ENCODE peak calls at places on chromosomes 16 and 17, in five cellular contexts. P, H, Y, F and R are unnamed samples.

GRCh38 chr16:3652373-3653037 is 2.0 kb upstream of the DNASE1 start:
- DNase-seq in P (no peak), Y (no peak), H (peak; percentile 22), F (no peak), R (no peak)

GRCh38 chr17:81340606-81341346 is 45.7 kb upstream of the SLC38A10 start:
- DNase-seq in F (no peak), Y (no peak), H (peak; percentile 74), P (peak; percentile 54), R (no peak)

GRCh38 chr16:23058576-23058975 is 90.7 kb downstream of the USP31 start:
- DNase-seq in P (no peak), F (no peak), Y (no peak), H (no peak), R (no peak)

GRCh38 chr16:89798832-89799370 is 17.5 kb downstream of the FANCA start:
- DNase-seq in H (peak; percentile 83), F (no peak), Y (no peak), P (no peak), R (no peak)

GRCh38 chr17:9982159-9982558 is 77.1 kb upstream of the RCVRN start:
- DNase-seq in F (peak; percentile 4), P (peak; percentile 61), Y (peak; percentile 27), H (no peak), R (peak; percentile 42)

GRCh38 chr16:72014675-72015074 is 6.1 kb downstream of the DHODH start:
- DNase-seq in Y (no peak), P (no peak), H (no peak), F (no peak), R (no peak)

GRCh38 chr17:46741122-46741725 is 77.3 kb downstream of the WNT3 start:
- DNase-seq in Y (no peak), P (no peak), F (no peak), H (no peak), R (no peak)

GRCh38 chr17:79776378-79777165 is 1.4 kb upstream of the CBX2 start:
- DNase-seq in F (no peak), Y (no peak), P (no peak), H (no peak), R (no peak)

GRCh38 chr16:68406458-68407041 is 41.8 kb downstream of the SMPD3 start:
- DNase-seq in H (peak; percentile 76), Y (no peak), P (no peak), F (no peak), R (no peak)

GRCh38 chr17:78325076-78325712 is 34.7 kb downstream of the SOCS3 start:
- DNase-seq in H (no peak), P (no peak), Y (no peak), F (no peak), R (no peak)

GRCh38 chr17:2967515-2967914 is 95.9 kb downstream of the OR1D5 start:
- DNase-seq in F (no peak), H (no peak), P (no peak), Y (no peak), R (no peak)

GRCh38 chr16:86466695-86467406 is 43.5 kb upstream of the FOXF1 start:
- DNase-seq in F (no peak), H (no peak), P (no peak), Y (no peak), R (no peak)

DNA sequence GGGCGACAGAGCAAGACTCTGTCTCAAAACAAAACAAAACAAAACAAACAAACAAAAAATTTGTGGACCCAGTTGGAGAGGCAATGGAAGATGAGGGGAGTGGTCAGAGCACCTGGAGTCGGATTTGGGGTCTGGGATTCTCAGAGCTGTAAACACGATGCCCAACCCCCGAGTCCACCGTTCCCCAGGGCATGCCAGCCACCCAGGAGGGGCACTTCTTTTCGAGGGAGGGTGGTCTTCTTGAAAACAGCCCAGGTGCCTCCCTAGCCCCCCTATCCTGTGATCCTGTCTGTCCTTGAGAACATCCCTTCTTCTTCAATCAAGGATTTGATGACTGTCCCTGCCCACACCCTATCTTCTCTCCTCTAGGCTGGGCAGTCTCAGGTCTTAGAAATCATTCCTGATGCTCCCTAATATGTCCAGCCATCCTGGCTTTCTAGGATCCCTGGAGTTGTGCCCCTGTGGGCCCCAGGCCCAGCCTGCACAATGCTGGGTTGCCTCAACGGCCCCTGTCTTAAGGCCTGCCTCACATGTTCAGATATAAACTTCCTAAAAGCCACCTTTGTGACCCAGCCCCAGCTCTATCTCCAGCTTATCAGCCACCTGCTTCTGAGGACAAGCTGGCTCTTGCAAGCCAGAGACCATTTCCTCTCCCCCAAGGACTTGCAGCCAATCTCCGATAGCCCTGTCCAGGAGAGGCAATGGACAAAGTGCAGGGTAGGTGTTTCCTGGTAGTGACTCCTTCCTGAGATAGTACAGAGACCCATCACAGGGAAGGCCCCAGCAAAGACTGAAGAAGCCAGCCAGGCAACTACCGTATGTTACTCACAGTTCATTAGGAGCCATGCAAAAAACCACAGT is 2.9 kb upstream of the SLC13A2 start:
- DNase-seq in Y (no peak), H (no peak), P (peak; percentile 35), F (peak; percentile 33), R (no peak)
- TF ChIP-seq JUND in Y (no peak), H (no peak), P (no peak), F (no peak), R (no peak)

DNA sequence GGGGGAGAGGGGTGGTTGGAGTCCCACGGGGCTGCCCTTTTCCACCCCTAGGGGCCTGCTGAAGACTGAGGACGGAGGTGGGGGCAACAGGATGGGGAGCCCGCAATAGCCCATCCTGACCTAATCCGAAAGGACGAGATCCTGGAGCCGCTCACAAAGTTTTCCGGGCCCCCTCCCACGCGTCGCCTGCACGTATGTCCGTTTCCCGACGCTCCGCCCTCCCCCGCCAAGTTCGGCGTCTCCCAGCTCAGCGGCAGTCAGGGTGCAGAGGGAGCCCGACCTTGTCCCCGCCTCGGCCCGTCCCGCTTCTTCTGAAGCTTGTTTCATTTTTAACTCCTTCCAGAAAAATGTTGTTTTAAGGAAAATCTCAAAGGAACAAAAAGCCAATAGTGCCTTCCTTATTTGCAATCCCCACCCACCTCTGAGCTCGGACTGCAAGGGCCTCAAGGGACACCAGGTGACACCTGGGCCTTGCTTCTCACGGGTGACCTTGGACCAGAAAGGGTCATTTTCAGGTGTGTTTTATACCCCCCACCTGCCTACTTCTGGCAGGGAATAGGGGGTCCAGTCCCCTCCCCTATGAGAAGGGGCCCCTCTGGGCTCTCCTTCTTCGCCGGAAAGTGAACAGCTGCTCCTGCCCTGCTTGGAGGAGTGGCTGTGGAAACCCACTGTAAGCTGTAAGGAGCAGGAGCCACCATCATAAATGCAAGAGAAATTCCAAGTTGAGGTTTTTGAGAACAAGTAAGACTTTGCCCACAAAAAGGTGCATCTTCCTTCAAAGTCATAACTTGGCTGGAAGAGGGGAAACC is 3.4 kb upstream of the ZNF423 start:
- DNase-seq in P (no peak), Y (no peak), H (no peak), F (peak; percentile 39), R (no peak)
- TF ChIP-seq JUND in P (no peak), Y (no peak), H (no peak), F (no peak), R (no peak)

GRCh38 chr17:49365667-49366066 is 3.6 kb upstream of the ZNF652 start:
- DNase-seq in Y (peak; percentile 65), F (peak; percentile 37), H (peak; percentile 57), P (no peak), R (peak; percentile 82)
- TF ChIP-seq JUND in Y (no peak), F (no peak), H (no peak), P (no peak), R (no peak)

GRCh38 chr17:29256116-29256515 is 9.5 kb downstream of the CRYBA1 start:
- DNase-seq in P (no peak), H (no peak), Y (no peak), F (no peak), R (no peak)

GRCh38 chr17:29253037-29253436 is 6.4 kb downstream of the CRYBA1 start:
- DNase-seq in H (no peak), Y (no peak), F (no peak), P (no peak), R (no peak)

GRCh38 chr17:29251969-29252866 is 5.6 kb downstream of the CRYBA1 start:
- DNase-seq in P (no peak), F (peak; percentile 34), H (peak; percentile 32), Y (no peak), R (no peak)

GRCh38 chr17:29256735-29257466 is 10.2 kb downstream of the CRYBA1 start:
- DNase-seq in Y (no peak), H (no peak), F (no peak), P (no peak), R (no peak)

GRCh38 chr17:29257756-29258155 is 11.1 kb downstream of the CRYBA1 start:
- DNase-seq in P (no peak), F (no peak), Y (no peak), H (no peak), R (no peak)
- TF ChIP-seq JUND in P (no peak), F (no peak), Y (no peak), H (no peak), R (no peak)

GRCh38 chr17:50682441-50682840 is 25.3 kb downstream of the ANKRD40 start:
- DNase-seq in P (no peak), Y (no peak), F (no peak), H (no peak), R (no peak)

GRCh38 chr17:50683434-50684287 is 24.1 kb downstream of the ANKRD40 start:
- DNase-seq in F (no peak), P (no peak), Y (no peak), H (no peak), R (no peak)

GRCh38 chr17:50682938-50683337 is 24.8 kb downstream of the ANKRD40 start:
- DNase-seq in P (no peak), H (no peak), Y (no peak), F (no peak), R (no peak)

GRCh38 chr17:50680126-50680525 is 27.6 kb downstream of the ANKRD40 start:
- DNase-seq in F (no peak), H (no peak), Y (no peak), P (no peak), R (no peak)

GRCh38 chr17:50681260-50682200 is 26.2 kb downstream of the ANKRD40 start:
- DNase-seq in H (peak; percentile 94), P (no peak), F (peak; percentile 79), Y (peak; percentile 73), R (peak; percentile 88)
- TF ChIP-seq JUND in H (no peak), P (no peak), F (peak; percentile 4), Y (no peak), R (no peak)

GRCh38 chr17:8209909-8210760 is at the start of gene AURKB:
- DNase-seq in H (peak; percentile 94), F (peak; percentile 95), P (peak; percentile 97), Y (peak; percentile 92), R (peak; percentile 96)

GRCh38 chr17:8210761-8211458 is 535 bp upstream of the AURKB start:
- DNase-seq in Y (no peak), H (no peak), P (peak; percentile 63), F (no peak), R (no peak)

GRCh38 chr17:8212312-8213180 is 2.2 kb upstream of the AURKB start:
- DNase-seq in P (no peak), Y (no peak), F (peak; percentile 74), H (no peak), R (no peak)
- TF ChIP-seq JUND in P (no peak), Y (no peak), F (no peak), H (no peak), R (no peak)